ENCODE peak calls at places on chromosomes 4 and X, in six cellular contexts. J, V, X, G, K and C are unnamed samples.

GRCh38 chrX:17613979-17614572 is 123.2 kb upstream of the SCML1 start:
- DNase-seq in J (no peak), V (no peak), X (peak; percentile 53), G (no peak), K (no peak), C (no peak)

GRCh38 chrX:31112226-31112999 is 40.6 kb upstream of the FTHL17 start:
- DNase-seq in J (no peak), V (no peak), X (no peak), G (no peak), K (no peak), C (no peak)

GRCh38 chrX:370244-370962 is 16.3 kb downstream of the PPP2R3B start:
- DNase-seq in J (no peak), V (peak; percentile 60), X (no peak), G (no peak), K (no peak), C (no peak)

GRCh38 chr4:57234252-57234775 is 124.1 kb upstream of the IGFBP7 start:
- DNase-seq in J (no peak), V (no peak), X (no peak), G (no peak), K (no peak), C (no peak)

GRCh38 chrX:54529559-54530357 is at the start of gene GNL3L:
- DNase-seq in J (peak; percentile 37), V (peak; percentile 94), X (peak; percentile 93), G (peak; percentile 42), K (peak; percentile 94), C (peak; percentile 89)

GRCh38 chr4:6449335-6449734 is 23.1 kb downstream of the PPP2R2C start:
- DNase-seq in J (no peak), V (no peak), X (no peak), G (no peak), K (no peak), C (no peak)

GRCh38 chrX:133544105-133544504 is 128.8 kb upstream of the GPC4 start:
- DNase-seq in J (peak; percentile 2), V (peak; percentile 51), X (no peak), G (peak; percentile 77), K (no peak), C (no peak)

GRCh38 chr4:88938138-88938537 is 118.8 kb downstream of the FAM13A start:
- DNase-seq in J (peak; percentile 69), V (no peak), X (no peak), G (peak; percentile 72), K (no peak), C (no peak)

GRCh38 chrX:39728852-39729587 is 368.7 kb downstream of the BCOR start:
- DNase-seq in J (no peak), V (peak; percentile 53), X (no peak), G (no peak), K (no peak), C (no peak)

GRCh38 chr4:76546282-76547166 is 111.5 kb downstream of the SHROOM3 start:
- DNase-seq in J (peak; percentile 85), V (peak; percentile 64), X (peak; percentile 50), G (peak; percentile 90), K (no peak), C (no peak)

GRCh38 chrX:119579414-119579813 is 5.1 kb downstream of the UBE2A start:
- DNase-seq in J (no peak), V (no peak), X (no peak), G (no peak), K (no peak), C (peak; percentile 22)

GRCh38 chrX:119570351-119570835 is 4.0 kb upstream of the UBE2A start:
- DNase-seq in J (no peak), V (no peak), X (no peak), G (no peak), K (no peak), C (no peak)

GRCh38 chrX:119573840-119574393 is 446 bp upstream of the UBE2A start:
- DNase-seq in J (no peak), V (peak; percentile 67), X (no peak), G (no peak), K (peak; percentile 75), C (no peak)

GRCh38 chrX:119573222-119573621 is 1.1 kb upstream of the UBE2A start:
- DNase-seq in J (no peak), V (no peak), X (no peak), G (no peak), K (no peak), C (no peak)

GRCh38 chrX:119574394-119575266 is at the start of gene UBE2A:
- DNase-seq in J (peak; percentile 32), V (peak; percentile 94), X (peak; percentile 94), G (no peak), K (peak; percentile 96), C (peak; percentile 93)
- TF ChIP-seq CTCF in J (peak; percentile 38), V (peak; percentile 51), X (peak; percentile 41), G (no peak), K (no peak), C (no peak)

GRCh38 chr4:173169178-173169427 is 492 bp downstream of the GALNT7 start:
- DNase-seq in J (no peak), V (no peak), X (no peak), G (no peak), K (no peak), C (no peak)

GRCh38 chr4:173169428-173170209 is 1.0 kb downstream of the GALNT7 start:
- DNase-seq in J (no peak), V (peak; percentile 86), X (peak; percentile 82), G (no peak), K (peak; percentile 80), C (peak; percentile 90)

GRCh38 chr4:173171987-173172386 is 3.4 kb downstream of the GALNT7 start:
- DNase-seq in J (no peak), V (no peak), X (no peak), G (no peak), K (no peak), C (no peak)

GRCh38 chr4:173170210-173170778 is 1.7 kb downstream of the GALNT7 start:
- DNase-seq in J (no peak), V (no peak), X (no peak), G (no peak), K (no peak), C (no peak)

DNA sequence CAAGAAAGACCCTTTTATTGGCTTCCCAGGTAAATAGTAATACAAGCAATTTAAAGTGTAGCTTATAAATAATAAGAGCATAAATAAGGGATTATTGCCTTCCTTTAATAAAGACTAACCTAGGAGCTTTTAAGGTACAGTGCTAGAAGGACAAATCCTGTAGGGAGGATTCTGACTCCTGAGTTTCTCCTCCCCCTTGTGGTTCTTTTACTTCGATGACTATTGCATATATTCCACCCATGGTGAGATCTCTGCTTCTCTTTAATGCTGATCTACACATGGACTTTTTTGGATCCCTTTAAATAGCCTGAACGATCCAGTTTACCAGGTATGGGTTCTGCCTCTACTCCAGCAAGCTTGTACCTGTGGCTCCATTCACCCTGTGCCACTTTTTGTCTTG is 2.5 kb downstream of the GALNT7 start:
- DNase-seq in J (no peak), V (no peak), X (no peak), G (no peak), K (no peak), C (no peak)
- H3K4me3 ChIP-seq in J (no peak overlapping the region), V (peak overlapping the region; percentile 86), X (no peak overlapping the region), G (no peak overlapping the region), K (no peak overlapping the region), C (no peak overlapping the region)

GRCh38 chr4:1406946-1407656 is 859 bp upstream of the NKX1-1 start:
- DNase-seq in J (no peak), V (peak; percentile 50), X (peak; percentile 21), G (no peak), K (peak; percentile 38), C (no peak)

GRCh38 chr4:1408418-1408817 is 2.2 kb upstream of the NKX1-1 start:
- DNase-seq in J (no peak), V (peak; percentile 72), X (peak; percentile 29), G (no peak), K (peak; percentile 46), C (no peak)

GRCh38 chr4:1409079-1409805 is 3.0 kb upstream of the NKX1-1 start:
- DNase-seq in J (no peak), V (no peak), X (peak; percentile 45), G (no peak), K (peak; percentile 44), C (no peak)

GRCh38 chr4:1406416-1406945 is at the start of gene NKX1-1:
- DNase-seq in J (no peak), V (peak; percentile 66), X (peak; percentile 24), G (no peak), K (no peak), C (no peak)

DNA sequence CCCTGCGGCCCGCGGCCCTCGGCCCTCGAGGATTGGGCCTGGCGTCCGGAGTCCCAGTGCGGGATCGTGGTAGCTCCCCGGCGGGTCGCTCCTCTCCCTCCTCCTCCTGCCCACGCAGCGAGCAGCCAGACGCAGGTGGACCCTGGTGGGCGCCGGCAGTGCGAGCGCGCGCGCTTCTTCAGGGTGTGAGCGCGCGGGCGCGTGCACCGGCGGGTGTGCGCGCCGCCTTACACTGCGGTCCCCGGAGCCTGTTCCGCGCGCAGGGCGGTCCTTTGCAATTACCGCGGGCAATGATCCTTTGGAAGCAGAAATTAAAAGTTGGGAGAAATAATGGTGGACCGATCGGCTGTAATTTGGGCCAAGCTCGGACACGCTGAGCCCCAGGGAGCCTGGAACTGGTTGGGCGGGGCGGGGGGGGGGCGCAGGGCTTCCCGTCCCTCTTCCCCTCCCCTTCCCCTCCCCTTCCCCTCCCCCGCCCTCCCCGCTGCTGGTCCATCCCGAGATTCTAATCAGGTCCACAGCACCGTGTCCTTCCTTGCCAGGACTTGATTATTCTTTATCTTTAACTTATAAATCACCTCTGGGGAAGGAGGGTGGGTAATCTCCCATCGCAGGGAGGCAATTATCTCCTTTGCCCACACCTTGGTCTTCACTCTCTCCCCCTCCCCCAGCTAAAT is 1.6 kb upstream of the NKX1-1 start:
- DNase-seq in J (no peak), V (peak; percentile 48), X (peak; percentile 25), G (no peak), K (no peak), C (no peak)
- H3K27me3 ChIP-seq in J (peaks cover 30% of the 10 kb centered on the region), V (peaks cover 100% of the 10 kb centered on the region), X (peaks cover 96% of the 10 kb centered on the region), G (peaks cover 87% of the 10 kb centered on the region), K (peaks cover 89% of the 10 kb centered on the region), C (no peaks in the 10 kb centered on the region)

GRCh38 chrX:33465137-33465536 is 253.8 kb upstream of the DMD start:
- DNase-seq in J (no peak), V (no peak), X (no peak), G (no peak), K (no peak), C (no peak)
- TF ChIP-seq CTCF in J (no peak), V (peak; percentile 69), X (no peak), G (no peak), K (no peak), C (no peak)